ENCODE peak calls at places on chromosomes 4 and X, in eight cellular contexts. One of them, this sample, is unnamed.

GRCh38 chr4:145736241-145736831 is 56.4 kb downstream of the C4orf51 start:
- DNase-seq in effector memory CD8-positive, alpha-beta T cell: no peak
- DNase-seq in RPMI8226: no peak
- DNase-seq in ecto neural progenitor cell: no peak
- DNase-seq in cerebellum: peak; percentile 82
- DNase-seq in GM23338: no peak
- DNase-seq in non-pigmented ciliary epithelial cell: no peak
- DNase-seq in AG09319: no peak
- DNase-seq in this sample: peak; percentile 72

GRCh38 chr4:8547108-8547911 is 32.9 kb upstream of the GPR78 start:
- DNase-seq in effector memory CD8-positive, alpha-beta T cell: no peak
- DNase-seq in RPMI8226: peak; percentile 29
- DNase-seq in ecto neural progenitor cell: no peak
- DNase-seq in cerebellum: no peak
- DNase-seq in GM23338: peak; percentile 91
- DNase-seq in non-pigmented ciliary epithelial cell: no peak
- DNase-seq in AG09319: no peak
- DNase-seq in this sample: peak; percentile 79

GRCh38 chr4:176443117-176443516 is 123.4 kb downstream of the SPCS3 start:
- DNase-seq in effector memory CD8-positive, alpha-beta T cell: no peak
- DNase-seq in RPMI8226: no peak
- DNase-seq in ecto neural progenitor cell: no peak
- DNase-seq in cerebellum: no peak
- DNase-seq in GM23338: no peak
- DNase-seq in non-pigmented ciliary epithelial cell: peak; percentile 95
- DNase-seq in AG09319: peak; percentile 64
- DNase-seq in this sample: no peak

GRCh38 chr4:1723131-1723801 is 1.9 kb downstream of the TACC3 start:
- DNase-seq in effector memory CD8-positive, alpha-beta T cell: peak; percentile 40
- DNase-seq in RPMI8226: no peak
- DNase-seq in ecto neural progenitor cell: no peak
- DNase-seq in cerebellum: no peak
- DNase-seq in GM23338: no peak
- DNase-seq in non-pigmented ciliary epithelial cell: no peak
- DNase-seq in AG09319: no peak
- DNase-seq in this sample: no peak

GRCh38 chr4:27005512-27006246 is 145.0 kb downstream of the STIM2 start:
- DNase-seq in effector memory CD8-positive, alpha-beta T cell: no peak
- DNase-seq in RPMI8226: no peak
- DNase-seq in ecto neural progenitor cell: no peak
- DNase-seq in cerebellum: no peak
- DNase-seq in GM23338: no peak
- DNase-seq in non-pigmented ciliary epithelial cell: peak; percentile 62
- DNase-seq in AG09319: no peak
- DNase-seq in this sample: no peak

GRCh38 chrX:150370589-150371312 is 7.6 kb downstream of the MAMLD1 start:
- DNase-seq in effector memory CD8-positive, alpha-beta T cell: no peak
- DNase-seq in RPMI8226: no peak
- DNase-seq in ecto neural progenitor cell: peak; percentile 27
- DNase-seq in cerebellum: no peak
- DNase-seq in GM23338: no peak
- DNase-seq in non-pigmented ciliary epithelial cell: no peak
- DNase-seq in AG09319: no peak
- DNase-seq in this sample: no peak

GRCh38 chr4:141246683-141247429 is 26.2 kb downstream of the ZNF330 start:
- DNase-seq in effector memory CD8-positive, alpha-beta T cell: no peak
- DNase-seq in RPMI8226: peak; percentile 13
- DNase-seq in ecto neural progenitor cell: no peak
- DNase-seq in cerebellum: no peak
- DNase-seq in GM23338: no peak
- DNase-seq in non-pigmented ciliary epithelial cell: no peak
- DNase-seq in AG09319: no peak
- DNase-seq in this sample: no peak

GRCh38 chrX:1468250-1468772 is 15.6 kb upstream of the ASMTL start:
- DNase-seq in effector memory CD8-positive, alpha-beta T cell: peak; percentile 81
- DNase-seq in RPMI8226: peak; percentile 97
- DNase-seq in ecto neural progenitor cell: peak; percentile 46
- DNase-seq in cerebellum: no peak
- DNase-seq in GM23338: no peak
- DNase-seq in non-pigmented ciliary epithelial cell: no peak
- DNase-seq in AG09319: peak; percentile 23
- DNase-seq in this sample: peak; percentile 40

GRCh38 chr4:37922323-37922722 is 31.4 kb downstream of the TBC1D1 start:
- DNase-seq in effector memory CD8-positive, alpha-beta T cell: no peak
- DNase-seq in RPMI8226: no peak
- DNase-seq in ecto neural progenitor cell: no peak
- DNase-seq in cerebellum: no peak
- DNase-seq in GM23338: no peak
- DNase-seq in non-pigmented ciliary epithelial cell: no peak
- DNase-seq in AG09319: no peak
- DNase-seq in this sample: no peak

GRCh38 chr4:119035941-119036737 is 99.5 kb upstream of the MYOZ2 start:
- DNase-seq in effector memory CD8-positive, alpha-beta T cell: no peak
- DNase-seq in RPMI8226: no peak
- DNase-seq in ecto neural progenitor cell: no peak
- DNase-seq in cerebellum: no peak
- DNase-seq in GM23338: no peak
- DNase-seq in non-pigmented ciliary epithelial cell: no peak
- DNase-seq in AG09319: no peak
- DNase-seq in this sample: no peak

This sample was measured in endodermal cell.